ENCODE peak calls at places on chromosome 11, in six cellular contexts. V, K, H, Z, C and B are unnamed samples.

GRCh38 chr11:77590194-77590591 is 440 bp downstream of the AQP11 start:
- DNase-seq in V (no peak), K (peak), H (no peak), Z (no peak), C (peak), B (no peak)

GRCh38 chr11:27711725-27712124 is 11.5 kb upstream of the BDNF start:
- DNase-seq in V (no peak), K (no peak), H (no peak), Z (no peak), C (no peak), B (no peak)

GRCh38 chr11:110079726-110080125 is 13.5 kb upstream of the ZC3H12C start:
- DNase-seq in V (no peak), K (no peak), H (no peak), Z (no peak), C (no peak), B (no peak)

GRCh38 chr11:1352696-1353382 is 36.9 kb upstream of the BRSK2 start:
- DNase-seq in V (no peak), K (no peak), H (no peak), Z (no peak), C (no peak), B (no peak)

GRCh38 chr11:57482782-57483569 is 22.6 kb downstream of the RTN4RL2 start:
- DNase-seq in V (no peak), K (no peak), H (peak), Z (peak), C (peak), B (peak)

GRCh38 chr11:45301537-45302246 is 15.6 kb upstream of the SYT13 start:
- DNase-seq in V (no peak), K (no peak), H (no peak), Z (no peak), C (no peak), B (no peak)

GRCh38 chr11:130428692-130429681 is 578 bp upstream of the ADAMTS8 start:
- DNase-seq in V (no peak), K (no peak), H (no peak), Z (no peak), C (no peak), B (no peak)

GRCh38 chr11:67648140-67648795 is 2.3 kb downstream of the ACY3 start:
- DNase-seq in V (no peak), K (no peak), H (no peak), Z (no peak), C (no peak), B (peak)

GRCh38 chr11:126956664-126957063 is 43.9 kb downstream of the KIRREL3 start:
- DNase-seq in V (no peak), K (no peak), H (no peak), Z (no peak), C (no peak), B (no peak)

GRCh38 chr11:35305670-35306382 is 113.5 kb downstream of the SLC1A2 start:
- DNase-seq in V (no peak), K (peak), H (peak), Z (no peak), C (peak), B (peak)

GRCh38 chr11:119773016-119773415 is 44.0 kb upstream of the NECTIN1 start:
- DNase-seq in V (no peak), K (no peak), H (no peak), Z (peak), C (no peak), B (no peak)

GRCh38 chr11:57885298-57886035 is 123.9 kb downstream of the CTNND1 start:
- DNase-seq in V (no peak), K (peak), H (peak), Z (no peak), C (peak), B (no peak)

GRCh38 chr11:118263694-118264567 is at the start of gene MPZL2:
- DNase-seq in V (no peak), K (no peak), H (peak), Z (peak), C (peak), B (no peak)

GRCh38 chr11:14305649-14306048 is 53.3 kb downstream of the RRAS2 start:
- DNase-seq in V (no peak), K (no peak), H (no peak), Z (no peak), C (no peak), B (no peak)

DNA sequence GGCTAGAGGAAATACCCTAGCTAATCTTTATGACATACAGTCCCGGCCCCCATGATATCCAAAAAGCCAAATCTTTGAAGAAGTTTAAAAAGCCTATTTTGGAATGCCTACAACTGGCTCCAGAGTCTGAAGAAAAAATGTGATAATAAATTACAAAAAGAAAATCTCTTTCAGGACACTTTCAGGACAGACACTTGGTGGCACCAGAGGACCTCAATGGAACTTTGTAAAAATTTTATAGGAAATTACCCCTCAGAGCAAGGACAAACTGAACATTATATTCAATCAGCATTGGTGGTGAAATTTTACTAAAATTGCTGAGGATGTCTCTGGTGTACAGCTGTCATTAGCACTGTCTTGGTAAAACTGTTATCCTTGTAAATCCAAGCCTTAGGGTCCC is 81.0 kb downstream of the CCDC73 start:
- DNase-seq in V (no peak), K (peak), H (no peak), Z (no peak), C (no peak), B (no peak)
- TF ChIP-seq CTCF in V (peak), K (peak), H (no peak), Z (no peak), C (peak), B (no peak)

DNA sequence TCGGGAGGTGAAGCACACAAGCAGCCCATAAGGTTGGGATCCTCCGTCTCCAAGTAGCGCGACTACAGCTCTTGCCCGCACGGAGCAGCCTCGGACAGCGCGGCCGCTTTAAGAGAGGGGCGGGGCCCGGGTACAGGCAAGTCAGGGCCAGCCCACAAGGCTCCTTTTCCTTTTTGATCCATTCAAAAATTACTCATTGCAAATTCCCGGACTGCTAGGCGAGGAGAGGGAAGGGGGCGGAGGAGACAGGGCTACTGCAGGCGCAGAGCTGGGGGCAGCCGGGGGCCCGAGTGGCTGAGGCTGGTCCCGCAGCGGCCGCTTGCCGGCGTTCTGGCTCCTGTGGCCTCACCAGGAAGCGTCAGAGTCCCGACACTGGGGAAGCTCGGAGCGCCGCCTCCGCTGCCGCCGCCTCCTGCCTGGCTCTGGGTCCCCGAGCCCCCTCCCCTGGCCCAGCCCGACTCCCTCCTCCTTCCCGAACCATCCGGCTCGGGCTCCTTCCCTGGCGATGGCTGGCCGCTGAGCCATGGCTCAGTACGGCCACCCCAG is at the start of gene UBASH3B:
- DNase-seq in V (no peak), K (peak), H (peak), Z (peak), C (peak), B (peak)
- TF ChIP-seq CTCF in V (no peak), K (no peak), H (no peak), Z (no peak), C (peak), B (no peak)

GRCh38 chr11:86952933-86953637 is 2.1 kb downstream of the FZD4 start:
- DNase-seq in V (no peak), K (peak), H (peak), Z (no peak), C (no peak), B (no peak)

GRCh38 chr11:86958259-86958658 is 3.1 kb upstream of the FZD4 start:
- DNase-seq in V (no peak), K (no peak), H (no peak), Z (no peak), C (no peak), B (no peak)

GRCh38 chr11:86955111-86955673 is at the start of gene FZD4:
- DNase-seq in V (peak), K (peak), H (peak), Z (peak), C (peak), B (peak)

GRCh38 chr11:86954288-86955110 is 696 bp downstream of the FZD4 start:
- DNase-seq in V (no peak), K (no peak), H (peak), Z (peak), C (peak), B (no peak)

DNA sequence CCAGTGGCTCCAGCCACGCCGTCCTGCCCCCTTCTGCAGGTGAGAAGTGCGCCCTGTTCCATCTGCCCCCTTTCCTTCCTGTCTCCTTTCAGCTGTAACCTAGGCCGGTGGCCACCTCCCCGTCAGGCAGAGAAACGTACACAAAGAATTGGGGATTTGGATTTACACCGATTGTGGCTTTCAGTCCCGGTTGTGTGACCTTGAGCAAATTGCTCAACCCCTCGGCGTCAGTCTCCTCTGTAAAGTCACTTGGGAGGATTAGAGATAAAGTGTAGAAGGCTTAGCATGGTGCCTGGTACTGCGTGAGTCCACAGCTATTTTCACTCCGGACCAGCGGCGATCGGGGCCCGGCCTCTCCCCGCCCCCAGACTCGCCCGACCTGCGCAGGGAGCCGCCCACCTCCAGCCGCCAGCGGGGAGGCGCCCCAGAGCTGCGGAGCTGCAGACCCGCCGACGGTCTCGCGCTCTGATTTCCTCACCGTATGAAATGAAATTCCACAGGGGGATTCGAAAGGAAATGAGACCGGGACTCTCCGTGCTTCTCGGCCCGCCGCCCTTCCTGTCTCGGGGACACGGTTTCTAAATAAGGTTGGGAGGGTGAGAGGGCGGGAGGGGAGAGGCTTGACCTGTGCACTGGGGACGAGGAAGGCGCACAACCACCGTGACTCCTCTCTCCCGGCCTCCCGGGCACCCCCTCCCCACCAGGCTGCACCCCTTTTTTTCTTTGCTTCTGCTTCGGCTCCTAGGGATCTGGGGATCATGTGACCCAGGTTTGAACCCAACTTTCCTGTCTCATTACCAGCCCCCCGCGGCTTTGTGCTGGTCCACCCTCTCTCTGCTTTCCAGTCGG is 703 bp upstream of the FZD4 start:
- DNase-seq in V (no peak), K (peak), H (peak), Z (peak), C (peak), B (peak)
- TF ChIP-seq CTCF in V (peak), K (no peak), H (no peak), Z (peak), C (peak), B (no peak)

DNA sequence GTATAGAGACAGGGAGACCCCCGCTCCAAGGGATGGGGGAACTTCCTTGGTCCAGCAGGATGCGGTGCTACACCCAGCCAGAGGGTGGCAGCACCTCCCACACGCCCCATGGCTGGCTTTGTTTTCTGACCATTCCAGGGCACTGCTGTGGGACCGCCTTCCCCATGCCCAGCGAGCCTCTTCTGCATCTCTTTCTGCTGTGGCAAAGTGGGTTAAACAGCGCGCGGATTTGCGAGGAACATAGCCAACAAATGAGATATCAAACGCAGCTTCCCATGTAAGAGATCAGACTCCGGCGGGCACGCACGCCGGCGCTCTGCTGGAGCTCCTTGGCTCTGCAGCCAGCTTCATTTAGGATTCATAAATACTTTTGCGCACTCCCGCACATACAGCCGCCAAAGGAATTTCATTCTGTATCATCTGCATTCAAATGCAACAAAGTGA is 485.8 kb upstream of the CADM1 start:
- DNase-seq in V (no peak), K (no peak), H (no peak), Z (no peak), C (peak), B (peak)
- TF ChIP-seq CTCF in V (peak), K (peak), H (no peak), Z (peak), C (peak), B (peak)